ENCODE peak calls at places on chromosomes 7 and 10, in five cellular contexts. K, R, H, J and F are unnamed samples.

GRCh38 chr7:40948239-40948638 is 754.7 kb downstream of the INHBA start:
- DNase-seq in K (peak), R (no peak), J (no peak), H (no peak), F (no peak)

GRCh38 chr7:40489844-40490602 is 355.2 kb downstream of the SUGCT start:
- DNase-seq in R (no peak), K (no peak), H (no peak), J (no peak), F (peak)

GRCh38 chr7:75995052-75995471 is 667 bp upstream of the TMEM120A start:
- DNase-seq in R (no peak), H (no peak), K (no peak), J (no peak), F (no peak)

GRCh38 chr10:105691811-105692210 is 1050.7 kb downstream of the SORCS3 start:
- DNase-seq in K (no peak), R (peak), H (no peak), J (no peak), F (peak)

GRCh38 chr7:35003679-35004278 is 33.5 kb downstream of the DPY19L1 start:
- DNase-seq in R (no peak), H (no peak), K (peak), J (no peak), F (peak)

GRCh38 chr10:15504101-15504840 is 133.2 kb upstream of the FAM171A1 start:
- DNase-seq in H (no peak), K (no peak), R (no peak), J (no peak), F (no peak)

GRCh38 chr10:71433983-71434744 is 37.4 kb downstream of the CDH23 start:
- DNase-seq in K (no peak), J (peak), R (no peak), H (peak), F (no peak)

GRCh38 chr7:23607130-23607529 is 9.9 kb downstream of the CCDC126 start:
- DNase-seq in H (no peak), K (no peak), J (no peak), R (no peak), F (no peak)

GRCh38 chr7:16660702-16661464 is 14.9 kb downstream of the BZW2 start:
- DNase-seq in K (peak), H (no peak), J (no peak), R (no peak), F (no peak)

GRCh38 chr10:126527645-126528319 is 139.5 kb upstream of the ADAM12 start:
- DNase-seq in J (no peak), H (no peak), R (no peak), K (no peak), F (no peak)

GRCh38 chr10:17109475-17110207 is 20.0 kb downstream of the CUBN start:
- DNase-seq in J (no peak), K (peak), R (no peak), H (no peak), F (no peak)

GRCh38 chr10:124428207-124428777 is 9.6 kb upstream of the OAT start:
- DNase-seq in H (no peak), R (no peak), J (no peak), K (no peak), F (no peak)

GRCh38 chr10:2619927-2620326 is 447.4 kb upstream of the PFKP start:
- DNase-seq in K (no peak), R (no peak), J (no peak), H (no peak), F (peak)

GRCh38 chr7:8130663-8131062 is 131.3 kb downstream of the ICA1 start:
- DNase-seq in K (no peak), J (no peak), H (no peak), R (no peak), F (no peak)

GRCh38 chr10:126250045-126250444 is 138.2 kb downstream of the ADAM12 start:
- DNase-seq in J (no peak), H (no peak), R (no peak), K (no peak), F (no peak)

GRCh38 chr10:126609566-126609965 is 60.9 kb downstream of the C10orf90 start:
- DNase-seq in H (no peak), J (no peak), R (no peak), K (no peak), F (no peak)

GRCh38 chr7:106346678-106347217 is 62.0 kb upstream of the NAMPT start:
- DNase-seq in K (peak), R (no peak), J (no peak), H (no peak), F (no peak)

GRCh38 chr7:4144171-4144701 is 537.9 kb upstream of the FOXK1 start:
- DNase-seq in H (no peak), R (no peak), J (no peak), K (no peak), F (peak)

GRCh38 chr7:66521675-66522074 is 107.0 kb upstream of the KCTD7 start:
- DNase-seq in K (no peak), J (no peak), H (no peak), R (no peak), F (no peak)

GRCh38 chr7:56028942-56029630 is 22.2 kb downstream of the PSPH start:
- DNase-seq in H (no peak), R (no peak), J (no peak), K (peak), F (no peak)

GRCh38 chr10:26367771-26368170 is 70.4 kb upstream of the APBB1IP start:
- DNase-seq in R (peak), H (peak), J (peak), K (no peak), F (peak)

GRCh38 chr7:30519122-30519521 is 14.5 kb upstream of the GGCT start:
- DNase-seq in K (no peak), R (no peak), H (no peak), J (no peak), F (no peak)

GRCh38 chr7:150857276-150858055 is 5.1 kb downstream of the AOC1 start:
- DNase-seq in J (peak), R (no peak), H (peak), K (no peak), F (no peak)

GRCh38 chr10:100799881-100800280 is 54.5 kb downstream of the PAX2 start:
- DNase-seq in H (no peak), K (no peak), R (no peak), J (no peak), F (no peak)

GRCh38 chr7:10940748-10941358 is 32.8 kb upstream of the PHF14 start:
- DNase-seq in K (no peak), J (no peak), H (no peak), R (no peak), F (no peak)

GRCh38 chr7:98251251-98251843 is 685 bp downstream of the TECPR1 start:
- DNase-seq in J (no peak), K (no peak), H (no peak), R (no peak), F (no peak)

GRCh38 chr7:150944066-150945042 is 33.8 kb downstream of the KCNH2 start:
- DNase-seq in H (no peak), J (no peak), K (no peak), R (no peak), F (no peak)

GRCh38 chr10:124516181-124516580 is 54.6 kb downstream of the LHPP start:
- DNase-seq in R (no peak), J (no peak), K (no peak), H (no peak), F (no peak)

GRCh38 chr7:5598261-5598761 is 174.7 kb upstream of the TNRC18 start:
- DNase-seq in K (no peak), R (no peak), J (no peak), H (peak), F (no peak)
- H2BK15ac ChIP-seq in K (no peak), R (peak), J (peak), H (no peak), F (no peak)

GRCh38 chr10:44974082-44974627 is 4.5 kb downstream of the DEPP1 start:
- DNase-seq in H (no peak), R (no peak), J (no peak), K (no peak), F (no peak)
- H2BK15ac ChIP-seq in H (no peak), R (peak), J (peak), K (peak), F (no peak)

GRCh38 chr10:78626471-78626870 is 442.3 kb upstream of the ZMIZ1 start:
- DNase-seq in K (no peak), H (no peak), J (no peak), R (peak), F (peak)
- H2BK15ac ChIP-seq in K (no peak), H (no peak), J (no peak), R (no peak), F (no peak)

GRCh38 chr10:127832456-127832855 is 60.3 kb downstream of the CLRN3 start:
- DNase-seq in K (no peak), R (no peak), H (no peak), J (no peak), F (no peak)
- H2BK15ac ChIP-seq in K (no peak), R (no peak), H (no peak), J (peak), F (no peak)